ENCODE peak calls at places on chromosomes 7 and 10, in five cellular contexts. Y is HAP-1, H is colonic mucosa, Q is Caco-2, K is breast epithelium. U is an unnamed sample. For H3K27me3 and H3K36me3, the result is how much of the 10 kb centered on the place peaks cover.

GRCh38 chr7:28815928-28816373 is 142.2 kb downstream of the TRIL start:
- DNase-seq in H (no peak), Y (no peak), K (no peak), Q (no peak), U (no peak)

GRCh38 chr7:90952649-90952991 is 311.6 kb upstream of the FZD1 start:
- DNase-seq in Y (peak), H (no peak), Q (no peak), K (no peak), U (no peak)

GRCh38 chr7:158682456-158682855 is 22.1 kb downstream of the NCAPG2 start:
- DNase-seq in Q (no peak), H (no peak), Y (no peak), K (no peak), U (no peak)

GRCh38 chr10:34539533-34540315 is 275.4 kb downstream of the PARD3 start:
- DNase-seq in H (peak), K (no peak), Y (no peak), Q (no peak), U (no peak)

GRCh38 chr10:22252801-22253577 is 35.2 kb upstream of the EBLN1 start:
- DNase-seq in Q (no peak), Y (no peak), H (peak), K (no peak), U (peak)

GRCh38 chr7:136878878-136879277 is 10.4 kb downstream of the CHRM2 start:
- DNase-seq in Q (no peak), K (no peak), H (no peak), Y (no peak), U (no peak)

GRCh38 chr7:27200761-27201230 is 905 bp upstream of the HOXA13 start:
- DNase-seq in H (peak), Y (no peak), K (no peak), Q (no peak), U (no peak)

GRCh38 chr7:68888971-68889385 is 709.3 kb upstream of the AUTS2 start:
- DNase-seq in H (no peak), K (no peak), Q (no peak), Y (no peak), U (no peak)

GRCh38 chr10:122181055-122181732 is 89.9 kb upstream of the BTBD16 start:
- DNase-seq in Y (no peak), Q (no peak), H (no peak), K (no peak), U (no peak)

GRCh38 chr10:31774291-31774900 is 154.2 kb downstream of the ARHGAP12 start:
- DNase-seq in Y (no peak), Q (no peak), H (no peak), K (no peak), U (peak)

GRCh38 chr7:37440738-37441404 is 7.8 kb downstream of the ELMO1 start:
- DNase-seq in K (no peak), H (no peak), Q (no peak), Y (no peak), U (no peak)

GRCh38 chr7:1725766-1726630 is 55.9 kb downstream of the ELFN1 start:
- DNase-seq in K (no peak), H (no peak), Q (no peak), Y (no peak), U (no peak)

GRCh38 chr7:50711271-50712175 is 71.2 kb downstream of the GRB10 start:
- DNase-seq in H (no peak), K (no peak), Y (no peak), Q (no peak), U (no peak)

GRCh38 chr7:17357952-17358351 is 59.5 kb downstream of the AHR start:
- DNase-seq in K (no peak), Q (no peak), H (no peak), Y (no peak), U (no peak)

GRCh38 chr10:71423268-71423667 is 26.5 kb downstream of the CDH23 start:
- DNase-seq in H (no peak), Q (no peak), Y (no peak), K (no peak), U (no peak)

GRCh38 chr10:96935810-96936209 is 103.7 kb downstream of the LCOR start:
- DNase-seq in Q (no peak), H (no peak), K (no peak), Y (no peak), U (no peak)

GRCh38 chr10:8058274-8059111 is 4.0 kb downstream of the GATA3 start:
- DNase-seq in Q (no peak), H (no peak), Y (no peak), K (no peak), U (peak)

GRCh38 chr7:37570145-37570544 is 113.4 kb upstream of the GPR141 start:
- DNase-seq in Y (no peak), Q (no peak), K (no peak), H (no peak), U (no peak)

GRCh38 chr10:49600781-49601400 is 9.2 kb upstream of the SLC18A3 start:
- DNase-seq in Q (peak), H (peak), Y (no peak), K (no peak), U (peak)

GRCh38 chr10:28981007-28981406 is 303.7 kb downstream of the BAMBI start:
- DNase-seq in K (no peak), Q (no peak), Y (no peak), H (no peak), U (no peak)

GRCh38 chr10:37975407-37975991 is 948 bp downstream of the ZNF25 start:
- DNase-seq in K (no peak), Q (peak), Y (peak), H (no peak), U (peak)

GRCh38 chr7:34772296-34772695 is 114.3 kb downstream of the NPSR1 start:
- DNase-seq in K (no peak), H (no peak), Q (no peak), Y (no peak), U (no peak)

GRCh38 chr7:103447073-103447960 is 1.3 kb upstream of the SLC26A5 start:
- DNase-seq in Q (peak), Y (peak), H (peak), K (no peak), U (peak)

GRCh38 chr7:65509368-65510186 is 135.9 kb downstream of the ZNF92 start:
- DNase-seq in Y (peak), Q (no peak), H (no peak), K (no peak), U (peak)

GRCh38 chr7:154427527-154427926 is 375.3 kb downstream of the DPP6 start:
- DNase-seq in H (no peak), Q (no peak), K (no peak), Y (no peak), U (no peak)

GRCh38 chr10:58967551-58968418 is 208.7 kb upstream of the PHYHIPL start:
- DNase-seq in Y (no peak), Q (peak), H (no peak), K (peak), U (peak)

GRCh38 chr10:14693891-14694290 is 80.8 kb downstream of the FAM107B start:
- DNase-seq in Y (no peak), Q (no peak), H (no peak), K (no peak), U (no peak)

GRCh38 chr7:76353744-76354143 is 5.0 kb downstream of the YWHAG start:
- DNase-seq in Y (no peak), K (no peak), Q (no peak), H (no peak), U (no peak)

GRCh38 chr10:119947325-119947724 is 54.8 kb downstream of the SEC23IP start:
- DNase-seq in K (no peak), Q (no peak), H (no peak), Y (no peak), U (no peak)

GRCh38 chr7:8831386-8831785 is 398.0 kb downstream of the NXPH1 start:
- DNase-seq in Y (no peak), K (no peak), Q (no peak), H (no peak), U (no peak)

GRCh38 chr7:139799586-139799985 is 21.8 kb upstream of the HIPK2 start:
- DNase-seq in Q (no peak), K (no peak), H (no peak), Y (no peak), U (no peak)

GRCh38 chr10:22693371-22693784 is 21.0 kb downstream of the PIP4K2A start:
- DNase-seq in K (no peak), H (no peak), Y (no peak), Q (no peak), U (no peak)

GRCh38 chr10:133083422-133084100 is 4.2 kb upstream of the ADGRA1 start:
- DNase-seq in Q (no peak), H (no peak), Y (no peak), K (no peak), U (no peak)

GRCh38 chr10:23096814-23097549 is 1.6 kb downstream of the MSRB2 start:
- DNase-seq in K (peak), Y (no peak), Q (no peak), H (no peak), U (no peak)

GRCh38 chr10:84818956-84819355 is 490.6 kb downstream of the CCSER2 start:
- DNase-seq in Y (no peak), Q (no peak), K (no peak), H (no peak), U (no peak)

GRCh38 chr10:116992183-116992582 is 12.8 kb downstream of the SHTN1 start:
- DNase-seq in H (no peak), Q (no peak), K (no peak), Y (peak), U (peak)

GRCh38 chr7:16962986-16963385 is 81.2 kb upstream of the AGR3 start:
- DNase-seq in K (no peak), Q (no peak), Y (peak), H (no peak), U (no peak)

GRCh38 chr7:65239707-65240352 is 133.8 kb upstream of the ZNF92 start:
- DNase-seq in Q (peak), Y (peak), H (peak), K (no peak), U (peak)

GRCh38 chr7:157516311-157516710 is 179.5 kb downstream of the DNAJB6 start:
- DNase-seq in Q (no peak), H (no peak), Y (no peak), K (no peak), U (peak)
- H3K27me3 ChIP-seq in Q (under half), H (under half), Y (under half), K (under half), U (under half)

DNA sequence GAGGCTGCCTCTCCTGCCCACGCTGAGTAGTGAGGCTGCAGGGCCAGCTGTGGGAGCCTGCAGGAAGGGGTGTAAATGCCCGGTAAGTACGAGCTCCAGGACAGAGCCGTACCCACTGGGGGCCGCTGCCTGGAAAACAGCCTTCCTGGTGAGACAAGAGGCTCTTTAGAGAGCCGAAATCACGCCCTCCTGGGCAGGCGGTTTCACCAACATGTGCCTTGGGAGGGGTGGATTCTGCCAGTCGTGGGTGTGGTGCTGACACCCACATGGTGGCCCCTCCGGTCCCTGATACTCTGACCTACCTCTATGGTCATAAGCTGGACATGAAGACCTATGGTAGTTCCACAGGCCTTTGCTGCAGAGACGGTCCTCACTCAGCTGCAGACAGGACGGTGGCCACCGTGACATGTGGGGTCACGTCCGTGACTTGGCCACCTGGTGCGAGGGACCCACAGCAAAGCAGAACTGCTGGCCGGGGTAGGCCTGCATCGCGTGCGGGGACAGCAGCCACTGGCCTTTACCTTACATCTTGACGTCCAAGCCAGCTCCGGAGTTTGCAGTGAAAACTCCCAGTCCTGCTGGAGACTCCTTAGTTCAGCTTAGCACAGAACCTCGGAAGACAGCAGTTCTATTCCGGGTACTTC is 46.9 kb downstream of the PITRM1 start:
- DNase-seq in K (no peak), H (no peak), Y (no peak), Q (no peak), U (no peak)
- H3K36me3 ChIP-seq in K (under half), H (under half), Y (half or more), Q (under half), U (under half)

DNA sequence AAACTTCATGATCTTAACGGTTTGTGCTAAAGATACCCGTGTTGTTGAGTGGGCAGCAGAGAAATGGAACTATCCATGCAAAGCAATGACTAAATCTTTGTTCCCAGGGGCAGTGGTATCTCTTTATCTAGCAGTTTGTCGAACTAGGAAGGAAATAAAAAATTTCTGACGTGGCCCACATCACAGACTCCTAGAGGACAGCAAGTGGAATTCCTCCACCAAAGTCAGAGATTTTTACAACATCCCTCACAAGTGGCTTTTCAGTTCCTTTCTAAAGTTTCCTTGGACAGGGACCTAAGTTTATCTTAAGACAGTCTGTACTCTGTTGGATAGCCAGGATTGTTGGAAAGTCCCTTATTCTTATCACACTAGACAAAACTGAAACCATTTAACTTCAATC is 136.0 kb downstream of the RAPGEF5 start:
- DNase-seq in K (no peak), Q (no peak), Y (no peak), H (no peak), U (no peak)
- H3K4me3 ChIP-seq in K (no peak), Q (no peak), Y (no peak), H (no peak), U (no peak)

GRCh38 chr7:148356303-148356702 is 234.3 kb upstream of the C7orf33 start:
- DNase-seq in Y (no peak), Q (no peak), K (no peak), H (no peak), U (no peak)
- H3K27me3 ChIP-seq in Y (under half), Q (under half), K (under half), H (under half), U (under half)

DNA sequence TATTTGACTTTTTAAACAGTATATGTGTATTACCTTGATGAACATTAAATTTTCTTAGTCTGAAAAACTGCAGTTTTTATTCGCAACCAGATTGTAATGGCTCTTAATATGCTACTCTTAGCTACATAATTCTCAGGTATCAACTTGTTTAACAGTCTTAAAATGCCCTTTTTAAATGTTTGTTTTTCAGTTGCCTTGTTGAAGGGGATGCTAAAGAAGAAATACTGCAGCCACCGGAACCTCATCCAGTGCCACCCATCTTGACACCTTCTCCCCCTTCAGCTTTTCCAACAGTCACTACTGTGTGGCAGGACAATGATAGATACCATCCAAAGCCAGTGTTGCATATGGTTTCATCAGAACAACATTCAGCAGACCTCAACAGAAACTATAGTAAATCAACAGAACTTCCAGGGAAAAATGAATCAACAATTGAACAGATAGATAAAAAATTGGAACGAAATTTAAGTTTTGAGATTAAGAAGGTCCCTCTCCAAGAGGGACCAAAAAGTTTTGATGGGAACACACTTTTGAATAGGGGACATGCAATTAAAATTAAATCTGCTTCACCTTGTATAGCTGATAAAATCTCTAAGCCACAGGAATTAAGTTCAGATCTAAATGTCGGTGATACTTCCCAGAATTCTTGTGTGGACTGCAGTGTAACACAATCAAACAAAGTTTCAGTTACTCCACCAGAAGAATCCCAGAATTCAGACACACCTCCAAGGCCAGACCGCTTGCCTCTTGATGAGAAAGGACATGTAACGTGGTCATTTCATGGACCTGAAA is 69.5 kb upstream of the RSBN1L start:
- DNase-seq in H (no peak), K (no peak), Q (no peak), Y (no peak), U (no peak)
- H3K36me3 ChIP-seq in H (under half), K (under half), Q (under half), Y (under half), U (under half)

GRCh38 chr10:95755511-95756004 is 405 bp upstream of the ENTPD1 start:
- DNase-seq in K (no peak), Q (peak), H (peak), Y (no peak), U (peak)

GRCh38 chr10:95759233-95759826 is 3.4 kb downstream of the ENTPD1 start:
- DNase-seq in H (no peak), K (no peak), Y (no peak), Q (no peak), U (no peak)

GRCh38 chr10:95756796-95757657 is 1.1 kb downstream of the ENTPD1 start:
- DNase-seq in H (no peak), Q (no peak), K (no peak), Y (no peak), U (no peak)

GRCh38 chr10:95758351-95759025 is 2.5 kb downstream of the ENTPD1 start:
- DNase-seq in H (no peak), Y (no peak), Q (no peak), K (no peak), U (no peak)

DNA sequence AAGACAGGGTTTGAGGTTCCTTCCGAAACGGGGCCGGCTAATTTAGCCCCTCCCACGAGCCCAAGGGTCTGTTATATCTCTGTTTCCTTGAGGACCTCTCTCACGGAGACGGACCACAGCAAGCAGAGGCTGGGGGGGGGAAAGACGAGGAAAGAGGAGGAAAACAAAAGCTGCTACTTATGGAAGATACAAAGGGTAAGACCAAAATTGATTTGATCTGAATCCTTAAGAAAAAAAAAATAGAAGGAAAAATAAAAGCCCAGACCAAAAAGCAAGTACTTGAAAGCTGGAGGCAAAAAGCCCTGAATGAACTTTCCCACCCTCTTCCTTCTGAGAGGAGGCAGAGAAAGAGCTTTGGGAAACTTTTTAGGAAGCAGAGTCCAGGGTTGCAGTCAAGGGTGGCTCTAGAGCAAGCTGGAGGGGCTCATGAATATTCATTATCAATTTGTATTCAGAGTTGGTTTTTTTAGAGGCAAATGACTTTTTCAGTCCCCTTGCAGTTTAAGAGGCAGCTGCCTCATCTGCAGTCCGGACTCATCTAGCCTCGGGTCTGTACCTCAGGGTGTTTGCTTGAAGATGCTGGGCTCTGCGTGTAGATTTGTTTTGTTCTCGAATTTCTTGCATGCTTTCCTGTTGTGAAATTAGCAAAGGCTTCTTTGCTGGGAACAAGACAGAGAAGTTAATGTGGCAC is at the start of gene ENTPD1:
- DNase-seq in K (no peak), Y (no peak), H (peak), Q (no peak), U (peak)
- H3K4me3 ChIP-seq in K (peak), Y (no peak), H (peak), Q (peak), U (peak)

GRCh38 chr10:52820316-52820715 is 47.7 kb upstream of the MBL2 start:
- DNase-seq in Y (no peak), H (no peak), Q (no peak), K (no peak), U (no peak)

GRCh38 chr10:52814506-52814905 is 41.9 kb upstream of the MBL2 start:
- DNase-seq in K (no peak), Q (no peak), H (no peak), Y (no peak), U (no peak)

GRCh38 chr10:52818019-52818418 is 45.4 kb upstream of the MBL2 start:
- DNase-seq in Q (peak), H (no peak), Y (peak), K (no peak), U (peak)
- H3K27me3 ChIP-seq in Q (under half), H (under half), Y (under half), K (under half), U (under half)